ENCODE peak calls at places on chromosomes 13 and 19, in six cellular contexts. One of them, this sample, is unnamed.

GRCh38 chr13:79448413-79448812 is 32.5 kb upstream of the NDFIP2 start:
- DNase-seq in AG04450: no peak
- DNase-seq in activated CD4-positive, alpha-beta T cell treated with anti-CD3 and anti-CD28 coated beads, Interleukin-2, amount 50 U/mL, for 1 hour: no peak
- DNase-seq in activated CD8-positive, alpha-beta T cell treated with anti-CD3 and anti-CD28 coated beads, Interleukin-2, amount 10 ng/mL, durations not matched to agents 7 days and 5 days: no peak
- DNase-seq in left lung: no peak
- DNase-seq in right atrium auricular region: no peak
- DNase-seq in this sample: no peak

GRCh38 chr13:28794370-28794769 is 25.8 kb upstream of the MTUS2 start:
- DNase-seq in right atrium auricular region: no peak
- DNase-seq in AG04450: no peak
- DNase-seq in left lung: no peak
- DNase-seq in activated CD8-positive, alpha-beta T cell treated with anti-CD3 and anti-CD28 coated beads, Interleukin-2, amount 10 ng/mL, durations not matched to agents 7 days and 5 days: no peak
- DNase-seq in activated CD4-positive, alpha-beta T cell treated with anti-CD3 and anti-CD28 coated beads, Interleukin-2, amount 50 U/mL, for 1 hour: no peak
- DNase-seq in this sample: no peak

GRCh38 chr19:1376415-1376805 is 7.3 kb upstream of the NDUFS7 start:
- DNase-seq in left lung: no peak
- DNase-seq in activated CD8-positive, alpha-beta T cell treated with anti-CD3 and anti-CD28 coated beads, Interleukin-2, amount 10 ng/mL, durations not matched to agents 7 days and 5 days: no peak
- DNase-seq in right atrium auricular region: no peak
- DNase-seq in activated CD4-positive, alpha-beta T cell treated with anti-CD3 and anti-CD28 coated beads, Interleukin-2, amount 50 U/mL, for 1 hour: no peak
- DNase-seq in AG04450: no peak
- DNase-seq in this sample: no peak

GRCh38 chr19:40232479-40232878 is 6.0 kb upstream of the CCNP start:
- DNase-seq in left lung: no peak
- DNase-seq in AG04450: no peak
- DNase-seq in activated CD8-positive, alpha-beta T cell treated with anti-CD3 and anti-CD28 coated beads, Interleukin-2, amount 10 ng/mL, durations not matched to agents 7 days and 5 days: no peak
- DNase-seq in activated CD4-positive, alpha-beta T cell treated with anti-CD3 and anti-CD28 coated beads, Interleukin-2, amount 50 U/mL, for 1 hour: no peak
- DNase-seq in right atrium auricular region: no peak
- DNase-seq in this sample: no peak

GRCh38 chr19:23528376-23528775 is 133.1 kb upstream of the ZNF91 start:
- DNase-seq in AG04450: no peak
- DNase-seq in right atrium auricular region: no peak
- DNase-seq in activated CD4-positive, alpha-beta T cell treated with anti-CD3 and anti-CD28 coated beads, Interleukin-2, amount 50 U/mL, for 1 hour: no peak
- DNase-seq in left lung: no peak
- DNase-seq in activated CD8-positive, alpha-beta T cell treated with anti-CD3 and anti-CD28 coated beads, Interleukin-2, amount 10 ng/mL, durations not matched to agents 7 days and 5 days: no peak
- DNase-seq in this sample: no peak

GRCh38 chr13:114027046-114027760 is 53.3 kb upstream of the C13orf46 start:
- DNase-seq in AG04450: no peak
- DNase-seq in activated CD8-positive, alpha-beta T cell treated with anti-CD3 and anti-CD28 coated beads, Interleukin-2, amount 10 ng/mL, durations not matched to agents 7 days and 5 days: no peak
- DNase-seq in activated CD4-positive, alpha-beta T cell treated with anti-CD3 and anti-CD28 coated beads, Interleukin-2, amount 50 U/mL, for 1 hour: no peak
- DNase-seq in right atrium auricular region: no peak
- DNase-seq in left lung: no peak
- DNase-seq in this sample: no peak

GRCh38 chr19:5288347-5288739 is 52.3 kb downstream of the PTPRS start:
- DNase-seq in right atrium auricular region: no peak
- DNase-seq in activated CD4-positive, alpha-beta T cell treated with anti-CD3 and anti-CD28 coated beads, Interleukin-2, amount 50 U/mL, for 1 hour: no peak
- DNase-seq in activated CD8-positive, alpha-beta T cell treated with anti-CD3 and anti-CD28 coated beads, Interleukin-2, amount 10 ng/mL, durations not matched to agents 7 days and 5 days: no peak
- DNase-seq in AG04450: no peak
- DNase-seq in left lung: no peak
- DNase-seq in this sample: no peak

GRCh38 chr19:34962281-34962944 is 1.6 kb downstream of the ZNF792 start:
- DNase-seq in right atrium auricular region: no peak
- DNase-seq in activated CD4-positive, alpha-beta T cell treated with anti-CD3 and anti-CD28 coated beads, Interleukin-2, amount 50 U/mL, for 1 hour: no peak
- DNase-seq in AG04450: no peak
- DNase-seq in left lung: no peak
- DNase-seq in activated CD8-positive, alpha-beta T cell treated with anti-CD3 and anti-CD28 coated beads, Interleukin-2, amount 10 ng/mL, durations not matched to agents 7 days and 5 days: peak; percentile 70
- DNase-seq in this sample: no peak

GRCh38 chr13:39051157-39051556 is 12.9 kb downstream of the NHLRC3 start:
- DNase-seq in activated CD4-positive, alpha-beta T cell treated with anti-CD3 and anti-CD28 coated beads, Interleukin-2, amount 50 U/mL, for 1 hour: no peak
- DNase-seq in AG04450: no peak
- DNase-seq in left lung: no peak
- DNase-seq in activated CD8-positive, alpha-beta T cell treated with anti-CD3 and anti-CD28 coated beads, Interleukin-2, amount 10 ng/mL, durations not matched to agents 7 days and 5 days: no peak
- DNase-seq in right atrium auricular region: no peak
- DNase-seq in this sample: no peak

GRCh38 chr19:17687857-17688784 is at the start of gene UNC13A:
- DNase-seq in right atrium auricular region: no peak
- DNase-seq in activated CD4-positive, alpha-beta T cell treated with anti-CD3 and anti-CD28 coated beads, Interleukin-2, amount 50 U/mL, for 1 hour: peak; percentile 44
- DNase-seq in left lung: no peak
- DNase-seq in activated CD8-positive, alpha-beta T cell treated with anti-CD3 and anti-CD28 coated beads, Interleukin-2, amount 10 ng/mL, durations not matched to agents 7 days and 5 days: peak; percentile 61
- DNase-seq in AG04450: no peak
- DNase-seq in this sample: no peak

GRCh38 chr13:51070005-51070649 is 40.9 kb downstream of the C13orf42 start:
- DNase-seq in activated CD4-positive, alpha-beta T cell treated with anti-CD3 and anti-CD28 coated beads, Interleukin-2, amount 50 U/mL, for 1 hour: peak; percentile 76
- DNase-seq in activated CD8-positive, alpha-beta T cell treated with anti-CD3 and anti-CD28 coated beads, Interleukin-2, amount 10 ng/mL, durations not matched to agents 7 days and 5 days: peak; percentile 86
- DNase-seq in right atrium auricular region: peak; percentile 84
- DNase-seq in AG04450: peak; percentile 45
- DNase-seq in left lung: peak; percentile 81
- DNase-seq in this sample: peak; percentile 47

GRCh38 chr19:15934332-15935078 is at the start of gene CYP4F11:
- DNase-seq in activated CD8-positive, alpha-beta T cell treated with anti-CD3 and anti-CD28 coated beads, Interleukin-2, amount 10 ng/mL, durations not matched to agents 7 days and 5 days: no peak
- DNase-seq in activated CD4-positive, alpha-beta T cell treated with anti-CD3 and anti-CD28 coated beads, Interleukin-2, amount 50 U/mL, for 1 hour: no peak
- DNase-seq in AG04450: no peak
- DNase-seq in left lung: no peak
- DNase-seq in right atrium auricular region: no peak
- DNase-seq in this sample: no peak

GRCh38 chr13:99873832-99874430 is 97.6 kb downstream of the ZIC5 start:
- DNase-seq in AG04450: no peak
- DNase-seq in right atrium auricular region: no peak
- DNase-seq in activated CD4-positive, alpha-beta T cell treated with anti-CD3 and anti-CD28 coated beads, Interleukin-2, amount 50 U/mL, for 1 hour: no peak
- DNase-seq in activated CD8-positive, alpha-beta T cell treated with anti-CD3 and anti-CD28 coated beads, Interleukin-2, amount 10 ng/mL, durations not matched to agents 7 days and 5 days: no peak
- DNase-seq in left lung: no peak
- DNase-seq in this sample: no peak

GRCh38 chr13:33185853-33186252 is 99.7 kb downstream of the STARD13 start:
- DNase-seq in left lung: no peak
- DNase-seq in activated CD8-positive, alpha-beta T cell treated with anti-CD3 and anti-CD28 coated beads, Interleukin-2, amount 10 ng/mL, durations not matched to agents 7 days and 5 days: no peak
- DNase-seq in activated CD4-positive, alpha-beta T cell treated with anti-CD3 and anti-CD28 coated beads, Interleukin-2, amount 50 U/mL, for 1 hour: no peak
- DNase-seq in AG04450: no peak
- DNase-seq in right atrium auricular region: no peak
- DNase-seq in this sample: no peak

GRCh38 chr13:39835253-39835652 is 179.8 kb downstream of the COG6 start:
- DNase-seq in activated CD4-positive, alpha-beta T cell treated with anti-CD3 and anti-CD28 coated beads, Interleukin-2, amount 50 U/mL, for 1 hour: no peak
- DNase-seq in activated CD8-positive, alpha-beta T cell treated with anti-CD3 and anti-CD28 coated beads, Interleukin-2, amount 10 ng/mL, durations not matched to agents 7 days and 5 days: no peak
- DNase-seq in AG04450: no peak
- DNase-seq in right atrium auricular region: no peak
- DNase-seq in left lung: no peak
- DNase-seq in this sample: no peak

GRCh38 chr19:29569038-29569911 is 36.8 kb upstream of the POP4 start:
- DNase-seq in activated CD8-positive, alpha-beta T cell treated with anti-CD3 and anti-CD28 coated beads, Interleukin-2, amount 10 ng/mL, durations not matched to agents 7 days and 5 days: no peak
- DNase-seq in left lung: no peak
- DNase-seq in AG04450: no peak
- DNase-seq in activated CD4-positive, alpha-beta T cell treated with anti-CD3 and anti-CD28 coated beads, Interleukin-2, amount 50 U/mL, for 1 hour: no peak
- DNase-seq in right atrium auricular region: no peak
- DNase-seq in this sample: no peak

GRCh38 chr13:71876648-71877279 is 9.8 kb upstream of the DACH1 start:
- DNase-seq in activated CD8-positive, alpha-beta T cell treated with anti-CD3 and anti-CD28 coated beads, Interleukin-2, amount 10 ng/mL, durations not matched to agents 7 days and 5 days: no peak
- DNase-seq in AG04450: no peak
- DNase-seq in activated CD4-positive, alpha-beta T cell treated with anti-CD3 and anti-CD28 coated beads, Interleukin-2, amount 50 U/mL, for 1 hour: no peak
- DNase-seq in left lung: no peak
- DNase-seq in right atrium auricular region: no peak
- DNase-seq in this sample: no peak

GRCh38 chr13:109654341-109655205 is 131.8 kb downstream of the IRS2 start:
- DNase-seq in AG04450: no peak
- DNase-seq in left lung: no peak
- DNase-seq in activated CD8-positive, alpha-beta T cell treated with anti-CD3 and anti-CD28 coated beads, Interleukin-2, amount 10 ng/mL, durations not matched to agents 7 days and 5 days: no peak
- DNase-seq in activated CD4-positive, alpha-beta T cell treated with anti-CD3 and anti-CD28 coated beads, Interleukin-2, amount 50 U/mL, for 1 hour: no peak
- DNase-seq in right atrium auricular region: no peak
- DNase-seq in this sample: no peak

GRCh38 chr13:30364876-30365275 is 57.4 kb upstream of the UBE2L5 start:
- DNase-seq in activated CD4-positive, alpha-beta T cell treated with anti-CD3 and anti-CD28 coated beads, Interleukin-2, amount 50 U/mL, for 1 hour: no peak
- DNase-seq in activated CD8-positive, alpha-beta T cell treated with anti-CD3 and anti-CD28 coated beads, Interleukin-2, amount 10 ng/mL, durations not matched to agents 7 days and 5 days: no peak
- DNase-seq in left lung: no peak
- DNase-seq in right atrium auricular region: no peak
- DNase-seq in AG04450: no peak
- DNase-seq in this sample: no peak

GRCh38 chr19:531753-532571 is at the start of gene CDC34:
- DNase-seq in activated CD8-positive, alpha-beta T cell treated with anti-CD3 and anti-CD28 coated beads, Interleukin-2, amount 10 ng/mL, durations not matched to agents 7 days and 5 days: no peak
- DNase-seq in AG04450: no peak
- DNase-seq in activated CD4-positive, alpha-beta T cell treated with anti-CD3 and anti-CD28 coated beads, Interleukin-2, amount 50 U/mL, for 1 hour: no peak
- DNase-seq in left lung: no peak
- DNase-seq in right atrium auricular region: no peak
- DNase-seq in this sample: peak; percentile 64

GRCh38 chr13:101838305-101838835 is 385.9 kb downstream of the ITGBL1 start:
- DNase-seq in right atrium auricular region: no peak
- DNase-seq in left lung: no peak
- DNase-seq in activated CD8-positive, alpha-beta T cell treated with anti-CD3 and anti-CD28 coated beads, Interleukin-2, amount 10 ng/mL, durations not matched to agents 7 days and 5 days: no peak
- DNase-seq in activated CD4-positive, alpha-beta T cell treated with anti-CD3 and anti-CD28 coated beads, Interleukin-2, amount 50 U/mL, for 1 hour: no peak
- DNase-seq in AG04450: no peak
- DNase-seq in this sample: no peak

GRCh38 chr13:20221772-20222171 is 10.3 kb downstream of the GJB6 start:
- DNase-seq in activated CD4-positive, alpha-beta T cell treated with anti-CD3 and anti-CD28 coated beads, Interleukin-2, amount 50 U/mL, for 1 hour: no peak
- DNase-seq in activated CD8-positive, alpha-beta T cell treated with anti-CD3 and anti-CD28 coated beads, Interleukin-2, amount 10 ng/mL, durations not matched to agents 7 days and 5 days: no peak
- DNase-seq in left lung: peak; percentile 68
- DNase-seq in right atrium auricular region: no peak
- DNase-seq in AG04450: no peak
- DNase-seq in this sample: no peak

GRCh38 chr19:51644636-51645271 is 1.9 kb downstream of the SIGLEC14 start:
- DNase-seq in right atrium auricular region: no peak
- DNase-seq in activated CD8-positive, alpha-beta T cell treated with anti-CD3 and anti-CD28 coated beads, Interleukin-2, amount 10 ng/mL, durations not matched to agents 7 days and 5 days: no peak
- DNase-seq in AG04450: no peak
- DNase-seq in left lung: no peak
- DNase-seq in activated CD4-positive, alpha-beta T cell treated with anti-CD3 and anti-CD28 coated beads, Interleukin-2, amount 50 U/mL, for 1 hour: no peak
- DNase-seq in this sample: no peak

GRCh38 chr19:12137541-12137940 is 2.6 kb downstream of the ZNF20 start:
- DNase-seq in activated CD4-positive, alpha-beta T cell treated with anti-CD3 and anti-CD28 coated beads, Interleukin-2, amount 50 U/mL, for 1 hour: peak; percentile 20
- DNase-seq in right atrium auricular region: no peak
- DNase-seq in AG04450: no peak
- DNase-seq in left lung: no peak
- DNase-seq in activated CD8-positive, alpha-beta T cell treated with anti-CD3 and anti-CD28 coated beads, Interleukin-2, amount 10 ng/mL, durations not matched to agents 7 days and 5 days: peak; percentile 50
- DNase-seq in this sample: no peak

GRCh38 chr19:8488351-8488750 is 14.1 kb downstream of the PRAM1 start:
- DNase-seq in left lung: no peak
- DNase-seq in activated CD8-positive, alpha-beta T cell treated with anti-CD3 and anti-CD28 coated beads, Interleukin-2, amount 10 ng/mL, durations not matched to agents 7 days and 5 days: no peak
- DNase-seq in activated CD4-positive, alpha-beta T cell treated with anti-CD3 and anti-CD28 coated beads, Interleukin-2, amount 50 U/mL, for 1 hour: no peak
- DNase-seq in AG04450: no peak
- DNase-seq in right atrium auricular region: no peak
- DNase-seq in this sample: no peak

GRCh38 chr13:44075113-44075512 is 195.4 kb downstream of the LACC1 start:
- DNase-seq in activated CD4-positive, alpha-beta T cell treated with anti-CD3 and anti-CD28 coated beads, Interleukin-2, amount 50 U/mL, for 1 hour: no peak
- DNase-seq in right atrium auricular region: no peak
- DNase-seq in activated CD8-positive, alpha-beta T cell treated with anti-CD3 and anti-CD28 coated beads, Interleukin-2, amount 10 ng/mL, durations not matched to agents 7 days and 5 days: no peak
- DNase-seq in left lung: no peak
- DNase-seq in AG04450: no peak
- DNase-seq in this sample: no peak

GRCh38 chr19:48989701-48990291 is 3.3 kb downstream of the GYS1 start:
- DNase-seq in right atrium auricular region: no peak
- DNase-seq in AG04450: no peak
- DNase-seq in activated CD4-positive, alpha-beta T cell treated with anti-CD3 and anti-CD28 coated beads, Interleukin-2, amount 50 U/mL, for 1 hour: no peak
- DNase-seq in activated CD8-positive, alpha-beta T cell treated with anti-CD3 and anti-CD28 coated beads, Interleukin-2, amount 10 ng/mL, durations not matched to agents 7 days and 5 days: no peak
- DNase-seq in left lung: no peak
- DNase-seq in this sample: no peak

GRCh38 chr13:41463823-41464602 is 6.7 kb downstream of the RGCC start:
- DNase-seq in left lung: no peak
- DNase-seq in activated CD8-positive, alpha-beta T cell treated with anti-CD3 and anti-CD28 coated beads, Interleukin-2, amount 10 ng/mL, durations not matched to agents 7 days and 5 days: peak; percentile 58
- DNase-seq in right atrium auricular region: no peak
- DNase-seq in activated CD4-positive, alpha-beta T cell treated with anti-CD3 and anti-CD28 coated beads, Interleukin-2, amount 50 U/mL, for 1 hour: peak; percentile 58
- DNase-seq in AG04450: no peak
- DNase-seq in this sample: no peak

GRCh38 chr19:41641879-41642485 is 15.1 kb upstream of the CEACAM4 start:
- DNase-seq in activated CD4-positive, alpha-beta T cell treated with anti-CD3 and anti-CD28 coated beads, Interleukin-2, amount 50 U/mL, for 1 hour: peak; percentile 70
- DNase-seq in left lung: no peak
- DNase-seq in right atrium auricular region: no peak
- DNase-seq in activated CD8-positive, alpha-beta T cell treated with anti-CD3 and anti-CD28 coated beads, Interleukin-2, amount 10 ng/mL, durations not matched to agents 7 days and 5 days: peak; percentile 79
- DNase-seq in AG04450: peak; percentile 6
- DNase-seq in this sample: peak; percentile 64

GRCh38 chr13:38637576-38637975 is 49.3 kb upstream of the FREM2 start:
- DNase-seq in right atrium auricular region: no peak
- DNase-seq in activated CD4-positive, alpha-beta T cell treated with anti-CD3 and anti-CD28 coated beads, Interleukin-2, amount 50 U/mL, for 1 hour: no peak
- DNase-seq in AG04450: no peak
- DNase-seq in activated CD8-positive, alpha-beta T cell treated with anti-CD3 and anti-CD28 coated beads, Interleukin-2, amount 10 ng/mL, durations not matched to agents 7 days and 5 days: no peak
- DNase-seq in left lung: no peak
- DNase-seq in this sample: no peak

GRCh38 chr13:40681341-40682051 is 15.1 kb upstream of the FOXO1 start:
- DNase-seq in activated CD8-positive, alpha-beta T cell treated with anti-CD3 and anti-CD28 coated beads, Interleukin-2, amount 10 ng/mL, durations not matched to agents 7 days and 5 days: no peak
- DNase-seq in left lung: no peak
- DNase-seq in activated CD4-positive, alpha-beta T cell treated with anti-CD3 and anti-CD28 coated beads, Interleukin-2, amount 50 U/mL, for 1 hour: no peak
- DNase-seq in right atrium auricular region: no peak
- DNase-seq in AG04450: no peak
- DNase-seq in this sample: no peak

GRCh38 chr19:7624810-7625209 is 4.5 kb downstream of the XAB2 start:
- DNase-seq in activated CD8-positive, alpha-beta T cell treated with anti-CD3 and anti-CD28 coated beads, Interleukin-2, amount 10 ng/mL, durations not matched to agents 7 days and 5 days: no peak
- DNase-seq in activated CD4-positive, alpha-beta T cell treated with anti-CD3 and anti-CD28 coated beads, Interleukin-2, amount 50 U/mL, for 1 hour: no peak
- DNase-seq in AG04450: no peak
- DNase-seq in right atrium auricular region: no peak
- DNase-seq in left lung: no peak
- DNase-seq in this sample: no peak

GRCh38 chr13:58302349-58302748 is 670.8 kb downstream of the PCDH17 start:
- DNase-seq in left lung: no peak
- DNase-seq in right atrium auricular region: no peak
- DNase-seq in activated CD4-positive, alpha-beta T cell treated with anti-CD3 and anti-CD28 coated beads, Interleukin-2, amount 50 U/mL, for 1 hour: no peak
- DNase-seq in AG04450: no peak
- DNase-seq in activated CD8-positive, alpha-beta T cell treated with anti-CD3 and anti-CD28 coated beads, Interleukin-2, amount 10 ng/mL, durations not matched to agents 7 days and 5 days: no peak
- DNase-seq in this sample: no peak

GRCh38 chr19:32406161-32407003 is 812 bp downstream of the DPY19L3 start:
- DNase-seq in activated CD8-positive, alpha-beta T cell treated with anti-CD3 and anti-CD28 coated beads, Interleukin-2, amount 10 ng/mL, durations not matched to agents 7 days and 5 days: no peak
- DNase-seq in AG04450: no peak
- DNase-seq in left lung: no peak
- DNase-seq in right atrium auricular region: no peak
- DNase-seq in activated CD4-positive, alpha-beta T cell treated with anti-CD3 and anti-CD28 coated beads, Interleukin-2, amount 50 U/mL, for 1 hour: no peak
- DNase-seq in this sample: no peak

GRCh38 chr19:43809762-43810696 is 7.8 kb upstream of the LYPD5 start:
- DNase-seq in activated CD4-positive, alpha-beta T cell treated with anti-CD3 and anti-CD28 coated beads, Interleukin-2, amount 50 U/mL, for 1 hour: no peak
- DNase-seq in activated CD8-positive, alpha-beta T cell treated with anti-CD3 and anti-CD28 coated beads, Interleukin-2, amount 10 ng/mL, durations not matched to agents 7 days and 5 days: no peak
- DNase-seq in left lung: no peak
- DNase-seq in right atrium auricular region: no peak
- DNase-seq in AG04450: peak; percentile 32
- DNase-seq in this sample: peak; percentile 19

GRCh38 chr19:5536337-5536894 is 31.3 kb downstream of the TINCR start:
- DNase-seq in AG04450: no peak
- DNase-seq in right atrium auricular region: peak; percentile 63
- DNase-seq in left lung: peak; percentile 43
- DNase-seq in activated CD8-positive, alpha-beta T cell treated with anti-CD3 and anti-CD28 coated beads, Interleukin-2, amount 10 ng/mL, durations not matched to agents 7 days and 5 days: no peak
- DNase-seq in activated CD4-positive, alpha-beta T cell treated with anti-CD3 and anti-CD28 coated beads, Interleukin-2, amount 50 U/mL, for 1 hour: no peak
- DNase-seq in this sample: peak; percentile 47

GRCh38 chr13:76813874-76814273 is 72.3 kb downstream of the KCTD12 start:
- DNase-seq in left lung: no peak
- DNase-seq in activated CD4-positive, alpha-beta T cell treated with anti-CD3 and anti-CD28 coated beads, Interleukin-2, amount 50 U/mL, for 1 hour: no peak
- DNase-seq in right atrium auricular region: no peak
- DNase-seq in activated CD8-positive, alpha-beta T cell treated with anti-CD3 and anti-CD28 coated beads, Interleukin-2, amount 10 ng/mL, durations not matched to agents 7 days and 5 days: no peak
- DNase-seq in AG04450: no peak
- DNase-seq in this sample: no peak

GRCh38 chr13:80463673-80464352 is 122.9 kb upstream of the SPRY2 start:
- DNase-seq in activated CD4-positive, alpha-beta T cell treated with anti-CD3 and anti-CD28 coated beads, Interleukin-2, amount 50 U/mL, for 1 hour: no peak
- DNase-seq in activated CD8-positive, alpha-beta T cell treated with anti-CD3 and anti-CD28 coated beads, Interleukin-2, amount 10 ng/mL, durations not matched to agents 7 days and 5 days: no peak
- DNase-seq in left lung: no peak
- DNase-seq in AG04450: no peak
- DNase-seq in right atrium auricular region: no peak
- DNase-seq in this sample: no peak

This sample was measured in HuH-7.5.